ENCODE peak calls at places on chromosomes 2 and 18, in four cellular contexts. T is HepG2, R is BE2C, C is tibial artery. V is an unnamed sample. For H3K4me1, the result is how much of the 10 kb centered on the place peaks cover.

GRCh38 chr2:167017021-167017420 is 128.7 kb downstream of the XIRP2 start:
- DNase-seq in T (no peak), C (no peak), R (no peak), V (peak)

GRCh38 chr18:79405781-79406575 is 10.2 kb downstream of the NFATC1 start:
- DNase-seq in R (no peak), T (no peak), C (peak), V (no peak)

GRCh38 chr2:217538719-217539118 is 464.1 kb downstream of the TNS1 start:
- DNase-seq in R (no peak), T (no peak), C (no peak), V (no peak)

GRCh38 chr2:53672881-53673522 is 94.6 kb upstream of the CHAC2 start:
- DNase-seq in T (no peak), C (no peak), R (no peak), V (no peak)

GRCh38 chr2:31365348-31365747 is 49.2 kb downstream of the XDH start:
- DNase-seq in C (no peak), T (no peak), R (no peak), V (no peak)

GRCh38 chr2:200681731-200682130 is 95.9 kb downstream of the AOX1 start:
- DNase-seq in C (no peak), T (no peak), R (no peak), V (no peak)

GRCh38 chr18:77737412-77737811 is 487.8 kb downstream of the GALR1 start:
- DNase-seq in T (no peak), C (no peak), R (no peak), V (no peak)

GRCh38 chr18:25650201-25650941 is 298.4 kb upstream of the ZNF521 start:
- DNase-seq in R (no peak), C (no peak), T (peak), V (no peak)

GRCh38 chr2:70767699-70768584 is at the start of gene ADD2:
- DNase-seq in T (no peak), R (peak), C (no peak), V (peak)

GRCh38 chr2:38159621-38160020 is 83.7 kb upstream of the CYP1B1 start:
- DNase-seq in T (no peak), R (no peak), C (no peak), V (no peak)

GRCh38 chr2:46852598-46852997 is 63.0 kb downstream of the MCFD2 start:
- DNase-seq in T (no peak), C (no peak), R (no peak), V (no peak)

GRCh38 chr2:235534608-235535422 is 41.0 kb downstream of the AGAP1 start:
- DNase-seq in C (no peak), T (no peak), R (peak), V (no peak)

GRCh38 chr2:85112906-85113625 is 20.1 kb upstream of the TCF7L1 start:
- DNase-seq in C (no peak), R (no peak), T (no peak), V (no peak)

DNA sequence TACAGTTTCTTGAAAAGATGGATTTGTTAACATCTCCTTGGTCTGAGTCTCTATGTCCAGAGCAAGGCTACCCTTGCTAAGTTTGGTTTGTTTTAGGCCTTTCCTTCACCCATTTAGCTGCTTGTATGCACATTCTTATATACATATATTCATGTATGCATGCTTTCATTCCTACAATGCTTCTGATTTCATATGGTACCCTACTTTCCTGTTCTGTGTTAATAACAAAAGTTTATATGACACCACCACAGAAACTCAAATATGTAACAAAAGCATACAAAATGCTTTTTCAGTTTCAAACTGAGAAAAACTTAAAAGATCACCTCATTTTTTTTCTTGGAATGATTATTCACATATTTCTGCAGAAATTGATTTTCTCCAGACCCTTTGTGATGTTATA is 39.4 kb downstream of the OSGEPL1 start:
- DNase-seq in R (no peak), C (no peak), T (no peak), V (no peak)
- H3K4me1 ChIP-seq in R (under half), C (under half), T (under half), V (under half)

GRCh38 chr18:28043631-28044030 is 133.3 kb downstream of the CDH2 start:
- DNase-seq in C (no peak), T (no peak), R (no peak), V (no peak)

GRCh38 chr18:28044036-28044435 is 132.9 kb downstream of the CDH2 start:
- DNase-seq in R (no peak), C (no peak), T (no peak), V (no peak)

GRCh38 chr18:28045880-28046279 is 131.1 kb downstream of the CDH2 start:
- DNase-seq in R (no peak), T (no peak), C (no peak), V (peak)

GRCh38 chr18:28048612-28049011 is 128.3 kb downstream of the CDH2 start:
- DNase-seq in R (no peak), C (no peak), T (no peak), V (no peak)

GRCh38 chr18:28045176-28045810 is 131.6 kb downstream of the CDH2 start:
- DNase-seq in R (peak), T (no peak), C (no peak), V (peak)
- H3K4me1 ChIP-seq in R (under half), T (under half), C (under half), V (under half)

GRCh38 chr2:240566203-240567136 is 1.8 kb upstream of the RNPEPL1 start:
- DNase-seq in C (peak), T (peak), R (peak), V (peak)

GRCh38 chr2:240564191-240564570 is 4.0 kb downstream of the DUSP28 start:
- DNase-seq in R (no peak), T (no peak), C (no peak), V (no peak)

GRCh38 chr2:240567137-240567871 is 980 bp upstream of the RNPEPL1 start:
- DNase-seq in R (no peak), C (peak), T (no peak), V (no peak)

GRCh38 chr2:240564571-240565266 is 3.6 kb upstream of the RNPEPL1 start:
- DNase-seq in T (no peak), C (peak), R (no peak), V (no peak)

DNA sequence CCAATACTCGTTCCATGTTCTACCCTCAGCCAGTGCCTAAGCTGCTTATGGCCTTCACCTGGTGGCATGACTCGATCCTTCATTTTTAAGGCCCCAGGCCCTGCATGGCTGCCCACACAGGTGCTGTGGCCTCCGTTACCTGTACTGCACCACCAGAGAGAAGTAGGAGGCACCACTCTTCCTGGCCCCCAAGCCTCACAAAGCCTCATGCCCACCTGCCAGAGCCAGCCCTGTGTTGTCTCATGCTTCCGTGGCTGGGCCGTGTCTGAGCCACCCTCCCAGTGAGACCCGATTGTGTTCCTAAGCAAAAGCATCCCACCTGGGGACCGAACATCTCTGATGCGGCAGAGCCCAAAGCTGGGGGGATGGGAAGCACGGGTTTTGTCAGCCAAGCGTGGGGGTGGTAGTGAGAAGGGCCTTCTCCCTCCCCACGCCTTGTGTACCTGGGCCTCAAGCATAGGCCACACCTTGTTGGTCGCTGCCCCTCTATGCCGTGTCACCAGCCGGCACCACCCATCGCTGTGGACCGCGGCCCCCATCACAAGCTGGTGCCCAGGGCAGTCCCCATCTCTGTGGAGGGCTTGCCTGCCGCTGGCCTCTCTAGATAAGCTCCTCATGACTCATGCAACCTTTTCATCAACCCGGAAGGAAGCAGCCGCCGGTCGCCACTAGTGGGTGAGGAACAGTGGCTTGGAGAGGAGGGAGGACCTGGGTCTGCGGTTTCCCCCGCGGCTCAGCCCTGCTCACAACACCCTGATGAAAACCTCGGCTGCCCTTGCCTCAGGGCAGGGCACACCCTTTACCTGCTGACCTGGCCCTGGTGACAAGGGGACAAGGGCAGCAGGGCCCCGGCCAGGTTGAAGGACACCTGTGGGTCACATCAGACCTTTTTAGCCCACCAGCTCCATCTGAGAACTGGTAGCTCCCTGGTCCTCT is 2.7 kb upstream of the RNPEPL1 start:
- DNase-seq in R (peak), T (peak), C (peak), V (no peak)
- H3K4me1 ChIP-seq in R (under half), T (half or more), C (half or more), V (under half)

GRCh38 chr18:58637197-58637596 is 8.3 kb upstream of the ALPK2 start:
- DNase-seq in C (no peak), R (no peak), T (no peak), V (no peak)
- H3K4me1 ChIP-seq in C (under half), R (under half), T (under half), V (under half)

GRCh38 chr2:203710211-203710610 is 3.8 kb downstream of the CD28 start:
- DNase-seq in R (no peak), T (no peak), C (no peak), V (no peak)
- H3K4me1 ChIP-seq in R (under half), T (under half), C (under half), V (under half)

GRCh38 chr2:128489580-128490273 is 171.1 kb upstream of the HS6ST1 start:
- DNase-seq in C (no peak), T (no peak), R (no peak), V (no peak)
- H3K4me1 ChIP-seq in C (under half), T (under half), R (under half), V (under half)